ENCODE peak calls at places on chromosome 22, in ten cellular contexts. One of them, this sample, is unnamed.

GRCh38 chr22:40285508-40285907 is 60.8 kb upstream of the ADSL start:
- DNase-seq in sigmoid colon: no peak
- DNase-seq in AG04450: no peak
- DNase-seq in choroid plexus epithelial cell: no peak
- DNase-seq in CD8-positive, alpha-beta T cell: no peak
- DNase-seq in AG09309: no peak
- DNase-seq in H1: no peak
- DNase-seq in colonic mucosa: no peak
- DNase-seq in lung: no peak
- DNase-seq in IMR-90: no peak
- DNase-seq in this sample: no peak

GRCh38 chr22:42184852-42185251 is 54.2 kb upstream of the CYP2D6 start:
- DNase-seq in AG04450: no peak
- DNase-seq in sigmoid colon: no peak
- DNase-seq in colonic mucosa: no peak
- DNase-seq in IMR-90: no peak
- DNase-seq in H1: no peak
- DNase-seq in choroid plexus epithelial cell: no peak
- DNase-seq in lung: no peak
- DNase-seq in AG09309: no peak
- DNase-seq in CD8-positive, alpha-beta T cell: no peak
- DNase-seq in this sample: no peak

GRCh38 chr22:50728523-50728931 is 9.5 kb upstream of the ACR start:
- DNase-seq in AG09309: no peak
- DNase-seq in colonic mucosa: no peak
- DNase-seq in IMR-90: no peak
- DNase-seq in H1: no peak
- DNase-seq in lung: no peak
- DNase-seq in sigmoid colon: peak; percentile 58
- DNase-seq in AG04450: no peak
- DNase-seq in CD8-positive, alpha-beta T cell: no peak
- DNase-seq in choroid plexus epithelial cell: no peak
- DNase-seq in this sample: no peak

GRCh38 chr22:50444663-50445062 is 30.2 kb downstream of the SBF1 start:
- DNase-seq in lung: peak; percentile 85
- DNase-seq in sigmoid colon: no peak
- DNase-seq in colonic mucosa: peak; percentile 47
- DNase-seq in choroid plexus epithelial cell: peak; percentile 88
- DNase-seq in CD8-positive, alpha-beta T cell: no peak
- DNase-seq in AG09309: peak; percentile 20
- DNase-seq in IMR-90: peak; percentile 78
- DNase-seq in H1: no peak
- DNase-seq in AG04450: peak; percentile 33
- DNase-seq in this sample: peak; percentile 14

GRCh38 chr22:42439821-42440674 is 7.8 kb upstream of the NFAM1 start:
- DNase-seq in colonic mucosa: peak; percentile 30
- DNase-seq in IMR-90: peak; percentile 49
- DNase-seq in lung: no peak
- DNase-seq in sigmoid colon: no peak
- DNase-seq in AG04450: no peak
- DNase-seq in AG09309: no peak
- DNase-seq in CD8-positive, alpha-beta T cell: no peak
- DNase-seq in H1: no peak
- DNase-seq in choroid plexus epithelial cell: peak; percentile 50
- DNase-seq in this sample: no peak

GRCh38 chr22:24285245-24285644 is 14.6 kb downstream of the SPECC1L start:
- DNase-seq in sigmoid colon: no peak
- DNase-seq in AG09309: no peak
- DNase-seq in CD8-positive, alpha-beta T cell: no peak
- DNase-seq in IMR-90: peak; percentile 28
- DNase-seq in H1: no peak
- DNase-seq in lung: no peak
- DNase-seq in colonic mucosa: no peak
- DNase-seq in AG04450: no peak
- DNase-seq in choroid plexus epithelial cell: no peak
- DNase-seq in this sample: no peak

GRCh38 chr22:45312856-45313255 is 3.1 kb downstream of the FAM118A start:
- DNase-seq in AG04450: no peak
- DNase-seq in AG09309: no peak
- DNase-seq in sigmoid colon: no peak
- DNase-seq in colonic mucosa: no peak
- DNase-seq in IMR-90: no peak
- DNase-seq in H1: no peak
- DNase-seq in choroid plexus epithelial cell: no peak
- DNase-seq in CD8-positive, alpha-beta T cell: no peak
- DNase-seq in lung: no peak
- DNase-seq in this sample: no peak

GRCh38 chr22:31857247-31857646 is 87.1 kb upstream of the YWHAH start:
- DNase-seq in AG09309: no peak
- DNase-seq in H1: peak; percentile 76
- DNase-seq in sigmoid colon: no peak
- DNase-seq in IMR-90: no peak
- DNase-seq in AG04450: no peak
- DNase-seq in lung: no peak
- DNase-seq in CD8-positive, alpha-beta T cell: no peak
- DNase-seq in choroid plexus epithelial cell: no peak
- DNase-seq in colonic mucosa: peak; percentile 37
- DNase-seq in this sample: peak; percentile 22

GRCh38 chr22:41197808-41198585 is 7.1 kb upstream of the L3MBTL2 start:
- DNase-seq in colonic mucosa: peak; percentile 77
- DNase-seq in choroid plexus epithelial cell: no peak
- DNase-seq in AG09309: no peak
- DNase-seq in lung: no peak
- DNase-seq in H1: no peak
- DNase-seq in CD8-positive, alpha-beta T cell: no peak
- DNase-seq in AG04450: no peak
- DNase-seq in IMR-90: no peak
- DNase-seq in sigmoid colon: no peak
- DNase-seq in this sample: no peak

GRCh38 chr22:47645450-47645914 is 883.0 kb downstream of the TBC1D22A start:
- DNase-seq in H1: no peak
- DNase-seq in choroid plexus epithelial cell: no peak
- DNase-seq in colonic mucosa: no peak
- DNase-seq in AG04450: no peak
- DNase-seq in CD8-positive, alpha-beta T cell: no peak
- DNase-seq in lung: no peak
- DNase-seq in AG09309: no peak
- DNase-seq in sigmoid colon: no peak
- DNase-seq in IMR-90: no peak
- DNase-seq in this sample: no peak

GRCh38 chr22:44811141-44811540 is 58.8 kb downstream of the ARHGAP8 start:
- DNase-seq in lung: no peak
- DNase-seq in H1: no peak
- DNase-seq in colonic mucosa: no peak
- DNase-seq in choroid plexus epithelial cell: no peak
- DNase-seq in AG09309: no peak
- DNase-seq in sigmoid colon: peak; percentile 40
- DNase-seq in AG04450: no peak
- DNase-seq in IMR-90: no peak
- DNase-seq in CD8-positive, alpha-beta T cell: no peak
- DNase-seq in this sample: no peak

GRCh38 chr22:50544078-50544745 is 1.5 kb upstream of the KLHDC7B start:
- DNase-seq in choroid plexus epithelial cell: peak; percentile 65
- DNase-seq in IMR-90: peak; percentile 49
- DNase-seq in colonic mucosa: peak; percentile 90
- DNase-seq in AG04450: no peak
- DNase-seq in H1: peak; percentile 95
- DNase-seq in CD8-positive, alpha-beta T cell: peak; percentile 78
- DNase-seq in sigmoid colon: peak; percentile 81
- DNase-seq in lung: peak; percentile 82
- DNase-seq in AG09309: no peak
- DNase-seq in this sample: no peak

GRCh38 chr22:23841736-23842404 is 3.1 kb upstream of the DERL3 start:
- DNase-seq in CD8-positive, alpha-beta T cell: no peak
- DNase-seq in AG04450: no peak
- DNase-seq in sigmoid colon: no peak
- DNase-seq in AG09309: no peak
- DNase-seq in colonic mucosa: no peak
- DNase-seq in lung: no peak
- DNase-seq in H1: no peak
- DNase-seq in IMR-90: no peak
- DNase-seq in choroid plexus epithelial cell: no peak
- DNase-seq in this sample: no peak

GRCh38 chr22:19959587-19960490 is 18.2 kb upstream of the TXNRD2 start:
- DNase-seq in AG04450: no peak
- DNase-seq in sigmoid colon: peak; percentile 65
- DNase-seq in choroid plexus epithelial cell: no peak
- DNase-seq in AG09309: no peak
- DNase-seq in colonic mucosa: no peak
- DNase-seq in IMR-90: no peak
- DNase-seq in lung: no peak
- DNase-seq in H1: no peak
- DNase-seq in CD8-positive, alpha-beta T cell: no peak
- DNase-seq in this sample: no peak
- H3K4me3 ChIP-seq in AG04450: no peak overlapping the region
- H3K4me3 ChIP-seq in sigmoid colon: peak overlapping the region; percentile 4
- H3K4me3 ChIP-seq in choroid plexus epithelial cell: peak overlapping the region; percentile 58
- H3K4me3 ChIP-seq in AG09309: no peak overlapping the region
- H3K4me3 ChIP-seq in colonic mucosa: peak overlapping the region; percentile 24
- H3K4me3 ChIP-seq in IMR-90: no peak overlapping the region
- H3K4me3 ChIP-seq in lung: no peak overlapping the region
- H3K4me3 ChIP-seq in H1: peak overlapping the region; percentile 36
- H3K4me3 ChIP-seq in CD8-positive, alpha-beta T cell: no peak overlapping the region
- H3K4me3 ChIP-seq in this sample: peak overlapping the region; percentile 48

DNA sequence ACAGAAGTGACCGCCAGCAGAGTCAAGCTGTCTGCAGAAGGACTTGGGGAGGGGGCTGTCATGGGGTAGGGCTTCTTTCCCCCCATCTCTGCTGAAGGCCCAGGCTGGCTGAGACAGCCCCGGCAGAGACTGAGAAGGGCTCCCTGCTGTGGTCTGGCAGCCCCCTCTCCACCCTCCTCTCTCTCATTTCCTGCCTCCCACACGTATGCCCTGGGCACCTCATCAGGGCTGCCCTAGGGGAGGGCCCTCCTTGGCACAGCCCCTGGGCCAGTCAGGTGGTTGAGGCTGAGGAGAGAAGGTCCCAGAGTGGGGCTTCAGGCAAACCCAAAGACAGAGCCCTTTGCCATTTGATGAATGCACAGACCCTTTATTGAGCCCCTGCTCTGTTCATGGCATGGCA is 3.6 kb downstream of the RASD2 start:
- DNase-seq in CD8-positive, alpha-beta T cell: no peak
- DNase-seq in colonic mucosa: no peak
- DNase-seq in AG09309: no peak
- DNase-seq in H1: no peak
- DNase-seq in IMR-90: no peak
- DNase-seq in AG04450: no peak
- DNase-seq in sigmoid colon: no peak
- DNase-seq in lung: no peak
- DNase-seq in choroid plexus epithelial cell: no peak
- DNase-seq in this sample: no peak
- H3K4me3 ChIP-seq in CD8-positive, alpha-beta T cell: no peak overlapping the region
- H3K4me3 ChIP-seq in colonic mucosa: no peak overlapping the region
- H3K4me3 ChIP-seq in AG09309: no peak overlapping the region
- H3K4me3 ChIP-seq in H1: no peak overlapping the region
- H3K4me3 ChIP-seq in IMR-90: no peak overlapping the region
- H3K4me3 ChIP-seq in AG04450: no peak overlapping the region
- H3K4me3 ChIP-seq in sigmoid colon: peak overlapping the region; percentile 63
- H3K4me3 ChIP-seq in lung: no peak overlapping the region
- H3K4me3 ChIP-seq in choroid plexus epithelial cell: no peak overlapping the region
- H3K4me3 ChIP-seq in this sample: no peak overlapping the region

GRCh38 chr22:37559521-37559900 is 769 bp upstream of the CDC42EP1 start:
- DNase-seq in CD8-positive, alpha-beta T cell: no peak
- DNase-seq in colonic mucosa: no peak
- DNase-seq in choroid plexus epithelial cell: no peak
- DNase-seq in IMR-90: no peak
- DNase-seq in lung: no peak
- DNase-seq in AG04450: no peak
- DNase-seq in sigmoid colon: no peak
- DNase-seq in AG09309: no peak
- DNase-seq in H1: no peak
- DNase-seq in this sample: no peak
- H3K4me3 ChIP-seq in CD8-positive, alpha-beta T cell: no peak overlapping the region
- H3K4me3 ChIP-seq in colonic mucosa: peak overlapping the region; percentile 31
- H3K4me3 ChIP-seq in choroid plexus epithelial cell: peak overlapping the region; percentile 85
- H3K4me3 ChIP-seq in IMR-90: peak overlapping the region; percentile 39
- H3K4me3 ChIP-seq in lung: peak overlapping the region; percentile 22
- H3K4me3 ChIP-seq in AG04450: peak overlapping the region; percentile 54
- H3K4me3 ChIP-seq in sigmoid colon: peak overlapping the region; percentile 68
- H3K4me3 ChIP-seq in AG09309: peak overlapping the region; percentile 29
- H3K4me3 ChIP-seq in H1: peak overlapping the region; percentile 71
- H3K4me3 ChIP-seq in this sample: peak overlapping the region; percentile 8

GRCh38 chr22:25447067-25447688 is 117.3 kb upstream of the GRK3 start:
- DNase-seq in IMR-90: no peak
- DNase-seq in choroid plexus epithelial cell: no peak
- DNase-seq in AG04450: no peak
- DNase-seq in colonic mucosa: no peak
- DNase-seq in H1: no peak
- DNase-seq in CD8-positive, alpha-beta T cell: no peak
- DNase-seq in lung: no peak
- DNase-seq in sigmoid colon: no peak
- DNase-seq in AG09309: no peak
- DNase-seq in this sample: no peak
- H3K4me3 ChIP-seq in IMR-90: no peak overlapping the region
- H3K4me3 ChIP-seq in choroid plexus epithelial cell: no peak overlapping the region
- H3K4me3 ChIP-seq in AG04450: no peak overlapping the region
- H3K4me3 ChIP-seq in colonic mucosa: no peak overlapping the region
- H3K4me3 ChIP-seq in H1: peak overlapping the region; percentile 92
- H3K4me3 ChIP-seq in CD8-positive, alpha-beta T cell: no peak overlapping the region
- H3K4me3 ChIP-seq in lung: no peak overlapping the region
- H3K4me3 ChIP-seq in sigmoid colon: no peak overlapping the region
- H3K4me3 ChIP-seq in AG09309: no peak overlapping the region
- H3K4me3 ChIP-seq in this sample: no peak overlapping the region

This sample was measured in retinal pigment epithelial cell.